ENCODE peak calls at places on chromosomes 16 and 17, in eight cellular contexts. B is heart left ventricle, S is lower lobe of right lung, V is PC-9, C is A549, J is GM13977, E is brain microvascular endothelial cell, U is neural progenitor cell. P is an unnamed sample.

GRCh38 chr16:57245472-57246113 is 534 bp downstream of the ARL2BP start:
- DNase-seq in B (peak), J (peak), C (peak), V (no peak), S (peak), U (no peak), E (no peak), P (peak)

GRCh38 chr16:55849536-55849935 is 16.6 kb upstream of the CES1 start:
- DNase-seq in E (no peak), U (no peak), B (no peak), S (no peak), C (no peak), J (no peak), V (no peak), P (no peak)

GRCh38 chr17:22671110-22671509 is 978.8 kb downstream of the KCNJ18 start:
- DNase-seq in V (no peak), C (no peak), U (no peak), B (no peak), E (no peak), S (no peak), J (no peak), P (no peak)

GRCh38 chr17:76191891-76192290 is 48.4 kb downstream of the RNF157 start:
- DNase-seq in C (no peak), U (no peak), B (no peak), S (no peak), J (peak), E (no peak), V (no peak), P (no peak)

GRCh38 chr16:88102597-88102996 is 151.4 kb downstream of the BANP start:
- DNase-seq in B (peak), S (peak), V (no peak), C (no peak), E (no peak), J (no peak), U (no peak), P (no peak)

GRCh38 chr16:82439678-82440293 is 187.0 kb upstream of the CDH13 start:
- DNase-seq in S (no peak), U (peak), E (peak), B (no peak), J (peak), V (no peak), C (peak), P (peak)

GRCh38 chr17:3983945-3984484 is 19.8 kb upstream of the ATP2A3 start:
- DNase-seq in S (peak), J (no peak), U (no peak), E (peak), V (no peak), C (no peak), B (peak), P (no peak)

GRCh38 chr16:74611721-74612120 is 4.8 kb upstream of the GLG1 start:
- DNase-seq in C (no peak), V (no peak), E (peak), J (no peak), S (no peak), U (no peak), B (no peak), P (no peak)

GRCh38 chr17:62862251-62862650 is 54.1 kb upstream of the MARCHF10 start:
- DNase-seq in U (no peak), B (no peak), V (peak), C (no peak), J (no peak), S (no peak), E (no peak), P (no peak)

GRCh38 chr17:27545562-27546229 is 85.3 kb upstream of the LGALS9 start:
- DNase-seq in B (no peak), S (no peak), J (no peak), E (no peak), C (no peak), U (no peak), V (no peak), P (no peak)

GRCh38 chr16:79050063-79050462 is 550.5 kb downstream of the MAF start:
- DNase-seq in B (no peak), J (no peak), V (no peak), E (no peak), S (no peak), U (no peak), C (no peak), P (no peak)

GRCh38 chr16:79049040-79049439 is 551.5 kb downstream of the MAF start:
- DNase-seq in S (no peak), J (no peak), B (no peak), E (no peak), C (no peak), V (no peak), U (no peak), P (no peak)

GRCh38 chr16:79051313-79051712 is 549.2 kb downstream of the MAF start:
- DNase-seq in C (no peak), U (no peak), B (no peak), E (no peak), V (no peak), S (no peak), J (no peak), P (no peak)

GRCh38 chr16:79045191-79045590 is 555.3 kb downstream of the MAF start:
- DNase-seq in U (no peak), V (no peak), B (no peak), E (no peak), S (no peak), J (no peak), C (no peak), P (no peak)

GRCh38 chr16:79047337-79047736 is 553.2 kb downstream of the MAF start:
- DNase-seq in J (no peak), S (no peak), B (no peak), E (no peak), C (peak), U (no peak), V (no peak), P (no peak)
- TF ChIP-seq CTCF in J (peak), S (peak), B (peak), E (peak), C (peak), U (peak), V (peak), P (peak)

GRCh38 chr16:51853586-51853985 is 693.4 kb downstream of the TOX3 start:
- DNase-seq in C (no peak), S (no peak), B (no peak), J (no peak), E (no peak), V (no peak), U (peak), P (no peak)
- TF ChIP-seq CTCF in C (no peak), S (no peak), B (no peak), J (no peak), E (no peak), V (no peak), U (no peak), P (no peak)

GRCh38 chr17:59520276-59520675 is 45.1 kb upstream of the DHX40 start:
- DNase-seq in V (no peak), B (no peak), C (no peak), J (no peak), U (no peak), E (no peak), S (no peak), P (no peak)

GRCh38 chr17:59516451-59516850 is 49.0 kb upstream of the DHX40 start:
- DNase-seq in J (no peak), C (no peak), U (no peak), E (no peak), V (no peak), B (no peak), S (no peak), P (no peak)

GRCh38 chr17:59525668-59526067 is 39.7 kb upstream of the DHX40 start:
- DNase-seq in S (no peak), U (no peak), E (no peak), V (no peak), C (no peak), B (no peak), J (no peak), P (no peak)

GRCh38 chr17:59519132-59519531 is 46.3 kb upstream of the DHX40 start:
- DNase-seq in V (no peak), J (no peak), U (no peak), S (no peak), C (no peak), E (no peak), B (no peak), P (no peak)

DNA sequence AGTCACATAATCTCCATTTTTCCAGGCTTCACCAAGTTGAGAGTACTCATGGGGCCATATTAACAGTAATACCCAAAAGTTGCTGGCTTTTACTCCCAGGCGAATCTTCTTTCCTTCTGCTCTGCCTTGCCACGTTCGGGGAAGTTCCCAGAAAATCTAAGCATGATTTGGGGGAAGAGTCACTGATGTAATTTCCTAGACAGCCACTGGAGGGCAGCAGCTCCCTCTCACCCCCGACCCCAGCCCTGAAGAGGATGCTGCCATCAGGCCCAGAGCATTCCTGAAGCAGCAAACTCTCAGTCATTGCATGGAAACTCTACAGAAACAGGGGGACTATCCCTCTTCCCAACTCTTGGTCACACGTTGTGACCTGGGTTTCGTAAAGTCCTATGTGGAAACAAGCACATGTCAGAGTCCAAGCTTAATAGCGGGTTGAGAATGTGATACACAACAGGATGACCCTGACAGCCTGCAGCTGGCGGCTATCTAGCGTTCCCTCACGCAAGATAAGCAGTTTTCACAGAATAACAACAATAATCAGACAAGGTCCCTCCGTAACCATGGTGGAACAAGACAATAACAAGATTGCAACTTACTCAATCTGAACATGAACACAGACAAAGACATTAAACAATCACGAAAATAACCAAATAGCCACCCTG is 43.8 kb upstream of the DHX40 start:
- DNase-seq in V (no peak), B (peak), E (peak), U (peak), J (peak), C (peak), S (peak), P (peak)
- TF ChIP-seq CTCF in V (peak), B (peak), E (peak), U (peak), J (peak), C (peak), S (peak), P (peak)

DNA sequence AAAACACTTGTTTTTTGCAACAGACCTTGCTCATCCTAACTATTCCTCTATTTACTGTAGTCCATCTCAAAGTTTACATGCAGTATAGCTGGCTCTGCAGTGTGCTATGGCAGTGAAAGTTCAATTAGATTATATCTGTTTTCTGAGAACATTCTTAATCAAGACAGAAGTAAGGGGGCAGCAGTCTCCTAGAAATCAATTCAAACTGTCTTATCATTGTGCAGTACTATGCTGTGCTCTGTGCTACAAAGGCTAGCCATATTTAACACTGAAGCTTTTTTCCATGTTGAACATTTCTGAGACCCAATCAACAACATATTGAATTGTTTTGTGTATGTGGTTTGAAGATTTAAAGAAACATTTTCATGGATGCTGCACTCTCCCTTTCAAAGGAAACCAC is 11.4 kb downstream of the NETO2 start:
- DNase-seq in E (no peak), U (no peak), B (no peak), J (no peak), C (no peak), S (no peak), V (no peak), P (no peak)
- TF ChIP-seq CTCF in E (no peak), U (peak), B (no peak), J (no peak), C (no peak), S (no peak), V (no peak), P (no peak)

GRCh38 chr17:56502120-56502519 is 91.4 kb upstream of the NOG start:
- DNase-seq in J (no peak), C (no peak), B (no peak), U (no peak), S (no peak), V (no peak), E (no peak), P (no peak)

GRCh38 chr17:56499799-56500388 is 93.6 kb upstream of the NOG start:
- DNase-seq in V (peak), U (peak), S (no peak), B (no peak), J (no peak), C (no peak), E (peak), P (no peak)

GRCh38 chr17:56497132-56497531 is 96.4 kb upstream of the NOG start:
- DNase-seq in J (no peak), S (no peak), C (no peak), B (no peak), V (no peak), U (no peak), E (no peak), P (no peak)
- TF ChIP-seq CTCF in J (no peak), S (no peak), C (no peak), B (no peak), V (no peak), U (no peak), E (no peak), P (no peak)

GRCh38 chr16:3780570-3780969 is 63.2 kb upstream of the TRAP1 start:
- DNase-seq in J (no peak), V (no peak), S (no peak), U (no peak), E (peak), C (no peak), B (no peak), P (no peak)
- TF ChIP-seq CTCF in J (no peak), V (no peak), S (no peak), U (no peak), E (peak), C (peak), B (no peak), P (no peak)

DNA sequence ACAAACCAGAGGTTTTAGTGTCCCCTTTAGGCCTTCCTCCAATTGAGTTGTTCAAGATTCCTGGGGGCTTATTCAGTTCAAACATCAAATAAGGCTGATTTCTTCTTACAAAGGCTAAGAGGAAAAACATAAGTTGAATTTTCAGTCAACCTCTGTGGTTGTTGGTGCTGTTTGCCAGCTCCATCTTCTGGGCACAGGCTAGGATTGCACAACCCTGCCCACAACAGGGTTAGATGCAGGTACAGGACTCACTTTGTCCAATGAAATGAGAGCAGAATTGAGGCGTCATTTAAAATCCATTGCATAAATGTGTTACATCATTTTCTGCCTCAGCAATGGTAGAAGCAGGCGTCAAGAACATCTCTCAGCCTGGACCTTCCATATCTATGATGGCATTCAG is 173.3 kb downstream of the PMP22 start:
- DNase-seq in E (no peak), V (no peak), S (no peak), B (no peak), J (no peak), U (peak), C (no peak), P (no peak)
- TF ChIP-seq CTCF in E (peak), V (no peak), S (no peak), B (no peak), J (no peak), U (peak), C (peak), P (no peak)

GRCh38 chr16:89122322-89122831 is 28.7 kb downstream of the ACSF3 start:
- DNase-seq in U (no peak), J (peak), V (no peak), C (no peak), S (peak), B (peak), E (no peak), P (peak)
- TF ChIP-seq CTCF in U (no peak), J (peak), V (no peak), C (no peak), S (no peak), B (no peak), E (no peak), P (no peak)

DNA sequence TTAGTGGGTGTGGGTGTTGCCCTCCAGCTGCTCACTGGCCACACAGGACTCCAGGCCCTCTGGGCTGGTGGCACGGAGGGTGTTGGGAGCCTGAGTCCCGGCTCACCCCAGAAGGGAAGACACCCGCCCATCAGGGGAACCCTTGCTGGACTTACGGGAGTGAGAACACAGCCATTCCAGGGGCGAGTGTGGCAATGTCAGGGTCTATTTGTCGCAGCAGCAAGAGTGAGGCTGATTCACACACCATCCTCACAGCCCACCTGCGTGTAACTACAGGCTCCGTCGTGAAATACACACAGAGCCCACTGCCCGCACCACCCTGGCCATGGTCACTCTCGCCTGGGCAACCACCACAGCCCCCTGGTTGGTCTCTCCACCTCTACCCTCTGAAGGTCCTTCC is 17.8 kb upstream of the AATK start:
- DNase-seq in U (no peak), S (no peak), V (no peak), B (no peak), J (no peak), C (no peak), E (no peak), P (no peak)
- TF ChIP-seq CTCF in U (no peak), S (no peak), V (no peak), B (no peak), J (no peak), C (no peak), E (no peak), P (no peak)